ENCODE peak calls at places on chromosomes 3 and 15, in four cellular contexts. R is kidney glomerular epithelial cell; B is CD8-positive, alpha-beta memory T cell; N is amniotic stem cell. O is an unnamed sample.

GRCh38 chr3:41200669-41201021 is 1.3 kb downstream of the CTNNB1 start:
- DNase-seq in R (peak), B (peak), N (no peak), O (no peak)

GRCh38 chr3:178947738-178948137 is 123.9 kb downstream of the ZMAT3 start:
- DNase-seq in R (no peak), B (no peak), N (no peak), O (no peak)

GRCh38 chr3:190532626-190533155 is 18.8 kb downstream of the IL1RAP start:
- DNase-seq in R (no peak), B (no peak), N (no peak), O (no peak)

GRCh38 chr3:70789878-70790277 is 477.4 kb upstream of the MDFIC2 start:
- DNase-seq in R (no peak), B (no peak), N (no peak), O (no peak)

GRCh38 chr15:80777137-80777536 is 2.0 kb upstream of the CEMIP start:
- DNase-seq in R (no peak), B (no peak), N (peak), O (no peak)

GRCh38 chr15:66253643-66254363 is at the start of gene MEGF11:
- DNase-seq in R (no peak), B (no peak), N (no peak), O (no peak)

GRCh38 chr3:194617827-194618226 is 15.4 kb downstream of the TMEM44 start:
- DNase-seq in R (no peak), B (no peak), N (no peak), O (no peak)

GRCh38 chr3:17411157-17411877 is 331.1 kb downstream of the TBC1D5 start:
- DNase-seq in R (no peak), B (no peak), N (no peak), O (no peak)

GRCh38 chr15:99123706-99124451 is 19.0 kb downstream of the SYNM start:
- DNase-seq in R (peak), B (no peak), N (peak), O (no peak)

GRCh38 chr3:35291837-35292236 is 347.5 kb upstream of the ARPP21 start:
- DNase-seq in R (peak), B (no peak), N (no peak), O (no peak)

GRCh38 chr15:88276821-88277220 is 20.3 kb upstream of the NTRK3 start:
- DNase-seq in R (no peak), B (no peak), N (no peak), O (no peak)

GRCh38 chr3:83457516-83457915 is 1501.3 kb upstream of the CADM2 start:
- DNase-seq in R (no peak), B (no peak), N (no peak), O (no peak)

GRCh38 chr15:83685864-83686263 is 31.9 kb downstream of the ADAMTSL3 start:
- DNase-seq in R (no peak), B (no peak), N (no peak), O (no peak)

GRCh38 chr15:61075741-61076140 is 153.4 kb downstream of the RORA start:
- DNase-seq in R (no peak), B (no peak), N (no peak), O (no peak)

GRCh38 chr15:55290361-55291057 is 896 bp upstream of the RAB27A start:
- DNase-seq in R (peak), B (peak), N (peak), O (no peak)

GRCh38 chr15:58179206-58179605 is 41.0 kb downstream of the AQP9 start:
- DNase-seq in R (no peak), B (no peak), N (no peak), O (no peak)

GRCh38 chr3:149657458-149657795 is 398 bp downstream of the WWTR1 start:
- DNase-seq in R (peak), B (no peak), N (no peak), O (no peak)

GRCh38 chr3:120763601-120764000 is 21.1 kb downstream of the GTF2E1 start:
- DNase-seq in R (no peak), B (no peak), N (no peak), O (no peak)

GRCh38 chr3:155714295-155714718 is 30.6 kb downstream of the PLCH1 start:
- DNase-seq in R (no peak), B (no peak), N (no peak), O (no peak)

GRCh38 chr3:12656193-12656592 is 7.7 kb downstream of the RAF1 start:
- DNase-seq in R (no peak), B (no peak), N (no peak), O (no peak)

GRCh38 chr15:39338251-39338650 is 242.6 kb upstream of the THBS1 start:
- DNase-seq in R (no peak), B (no peak), N (no peak), O (no peak)

GRCh38 chr3:101195951-101196713 is 124.2 kb downstream of the IMPG2 start:
- DNase-seq in R (peak), B (no peak), N (peak), O (no peak)

GRCh38 chr15:58604455-58604923 is 145.0 kb downstream of the ADAM10 start:
- DNase-seq in R (no peak), B (no peak), N (no peak), O (no peak)

GRCh38 chr3:150074277-150074676 is 103.6 kb upstream of the PFN2 start:
- DNase-seq in R (no peak), B (no peak), N (no peak), O (peak)

GRCh38 chr3:125381743-125382142 is 6.6 kb upstream of the ZNF148 start:
- DNase-seq in R (peak), B (no peak), N (no peak), O (peak)

GRCh38 chr3:182412066-182412465 is 381.2 kb upstream of the ATP11B start:
- DNase-seq in R (peak), B (no peak), N (no peak), O (no peak)

GRCh38 chr15:65902373-65902772 is 33.1 kb downstream of the RAB11A start:
- DNase-seq in R (peak), B (no peak), N (no peak), O (peak)

GRCh38 chr3:132062535-132062934 is 27.7 kb upstream of the CPNE4 start:
- DNase-seq in R (no peak), B (no peak), N (no peak), O (no peak)

GRCh38 chr3:56694852-56695563 is 11.9 kb upstream of the TASOR start:
- DNase-seq in R (no peak), B (no peak), N (no peak), O (no peak)

GRCh38 chr3:38450853-38451252 is 2.8 kb upstream of the ACVR2B start:
- DNase-seq in R (no peak), B (no peak), N (no peak), O (no peak)

GRCh38 chr3:128663151-128663550 is 12.5 kb upstream of the RPN1 start:
- DNase-seq in R (no peak), B (no peak), N (no peak), O (no peak)

GRCh38 chr3:2097641-2098191 is 950 bp upstream of the CNTN4 start:
- DNase-seq in R (no peak), B (no peak), N (no peak), O (no peak)

GRCh38 chr15:75720787-75721461 is 8.3 kb upstream of the CSPG4 start:
- DNase-seq in R (peak), B (no peak), N (no peak), O (no peak)

GRCh38 chr15:57921371-57921770 is 144.1 kb downstream of the ALDH1A2 start:
- DNase-seq in R (no peak), B (no peak), N (no peak), O (no peak)

O was measured in GM12878.